ENCODE peak calls at places on chromosomes 4 and X, in seven cellular contexts. K, J, X, G, V, Z and R are unnamed samples.

GRCh38 chr4:47465008-47465407 is 1.5 kb upstream of the COMMD8 start:
- DNase-seq in K (no peak), J (no peak), X (no peak), G (peak), V (no peak), Z (no peak), R (no peak)

GRCh38 chr4:163693211-163693610 is 198.7 kb downstream of the TMA16 start:
- DNase-seq in K (no peak), J (no peak), X (no peak), G (no peak), V (no peak), Z (no peak), R (no peak)

GRCh38 chr4:17721496-17722360 is 59.7 kb downstream of the FAM184B start:
- DNase-seq in K (no peak), J (no peak), X (no peak), G (no peak), V (no peak), Z (no peak), R (no peak)

GRCh38 chrX:8036914-8037313 is 109.7 kb upstream of the PNPLA4 start:
- DNase-seq in K (no peak), J (no peak), X (no peak), G (no peak), V (no peak), Z (no peak), R (no peak)

GRCh38 chr4:101191302-101192098 is 155.8 kb downstream of the PPP3CA start:
- DNase-seq in K (peak), J (no peak), X (peak), G (no peak), V (peak), Z (peak), R (no peak)

GRCh38 chrX:133085785-133086184 is 11.1 kb downstream of the USP26 start:
- DNase-seq in K (no peak), J (no peak), X (no peak), G (no peak), V (no peak), Z (no peak), R (no peak)

GRCh38 chr4:42136371-42136770 is 16.1 kb downstream of the BEND4 start:
- DNase-seq in K (no peak), J (no peak), X (no peak), G (no peak), V (no peak), Z (no peak), R (no peak)

GRCh38 chr4:3389186-3389878 is 52.4 kb upstream of the HGFAC start:
- DNase-seq in K (no peak), J (no peak), X (no peak), G (no peak), V (no peak), Z (no peak), R (no peak)

GRCh38 chr4:163492951-163493504 is 1.5 kb upstream of the TMA16 start:
- DNase-seq in K (no peak), J (peak), X (no peak), G (no peak), V (no peak), Z (no peak), R (no peak)

GRCh38 chr4:142567199-142567598 is 278.9 kb downstream of the INPP4B start:
- DNase-seq in K (no peak), J (peak), X (no peak), G (no peak), V (no peak), Z (no peak), R (no peak)

GRCh38 chr4:158949094-158949493 is 153.8 kb upstream of the RAPGEF2 start:
- DNase-seq in K (no peak), J (no peak), X (no peak), G (no peak), V (no peak), Z (no peak), R (no peak)

GRCh38 chr4:99090511-99090910 is 1.9 kb upstream of the ADH5 start:
- DNase-seq in K (no peak), J (no peak), X (no peak), G (no peak), V (no peak), Z (no peak), R (no peak)

GRCh38 chr4:9762823-9763475 is 18.5 kb upstream of the DRD5 start:
- DNase-seq in K (peak), J (peak), X (peak), G (peak), V (peak), Z (peak), R (peak)

GRCh38 chr4:19735012-19735411 is 516.7 kb upstream of the SLIT2 start:
- DNase-seq in K (no peak), J (no peak), X (no peak), G (no peak), V (no peak), Z (no peak), R (no peak)

GRCh38 chr4:132071815-132072214 is 1077.3 kb upstream of the PCDH10 start:
- DNase-seq in K (no peak), J (no peak), X (no peak), G (no peak), V (no peak), Z (no peak), R (no peak)

GRCh38 chr4:4425696-4426095 is 38.8 kb downstream of the NSG1 start:
- DNase-seq in K (no peak), J (no peak), X (no peak), G (no peak), V (no peak), Z (no peak), R (no peak)

GRCh38 chrX:56978172-56978571 is 17.2 kb downstream of the SPIN3 start:
- DNase-seq in K (peak), J (peak), X (peak), G (peak), V (peak), Z (no peak), R (no peak)

GRCh38 chr4:133149932-133150642 is 993 bp downstream of the PCDH10 start:
- DNase-seq in K (peak), J (no peak), X (no peak), G (no peak), V (no peak), Z (no peak), R (no peak)

GRCh38 chr4:121950680-121951569 is 935 bp downstream of the TRPC3 start:
- DNase-seq in K (no peak), J (no peak), X (peak), G (peak), V (no peak), Z (peak), R (no peak)

GRCh38 chr4:48194986-48195773 is 61.1 kb upstream of the TXK start:
- DNase-seq in K (no peak), J (no peak), X (no peak), G (no peak), V (no peak), Z (no peak), R (no peak)

GRCh38 chr4:183924362-183925044 is 19.4 kb downstream of the STOX2 start:
- DNase-seq in K (no peak), J (no peak), X (no peak), G (no peak), V (no peak), Z (peak), R (no peak)

GRCh38 chr4:66014146-66014765 is 344.0 kb upstream of the EPHA5 start:
- DNase-seq in K (no peak), J (no peak), X (no peak), G (no peak), V (no peak), Z (no peak), R (no peak)

GRCh38 chr4:87819281-87819919 is 13.4 kb upstream of the MEPE start:
- DNase-seq in K (no peak), J (no peak), X (no peak), G (no peak), V (no peak), Z (no peak), R (no peak)

GRCh38 chr4:170027181-170027829 is 1.1 kb upstream of the MFAP3L start:
- DNase-seq in K (peak), J (peak), X (peak), G (peak), V (peak), Z (peak), R (peak)

GRCh38 chrX:68060506-68061205 is 372.6 kb downstream of the OPHN1 start:
- DNase-seq in K (no peak), J (no peak), X (no peak), G (no peak), V (no peak), Z (no peak), R (no peak)

GRCh38 chrX:46354481-46354880 is 190.7 kb downstream of the ZNF674 start:
- DNase-seq in K (no peak), J (no peak), X (no peak), G (no peak), V (no peak), Z (no peak), R (no peak)

GRCh38 chr4:187125062-187125461 is 401.4 kb upstream of the FAT1 start:
- DNase-seq in K (no peak), J (no peak), X (no peak), G (no peak), V (no peak), Z (no peak), R (no peak)

GRCh38 chrX:96563663-96564062 is 121.0 kb upstream of the DIAPH2 start:
- DNase-seq in K (no peak), J (no peak), X (peak), G (no peak), V (peak), Z (no peak), R (no peak)

GRCh38 chr4:159425749-159426376 is 323.0 kb downstream of the RAPGEF2 start:
- DNase-seq in K (no peak), J (no peak), X (no peak), G (no peak), V (no peak), Z (no peak), R (no peak)

GRCh38 chrX:17413228-17413627 is 38.2 kb downstream of the NHS start:
- DNase-seq in K (no peak), J (peak), X (no peak), G (no peak), V (no peak), Z (no peak), R (no peak)

GRCh38 chrX:10677490-10677889 is 57.1 kb upstream of the MID1 start:
- DNase-seq in K (no peak), J (no peak), X (peak), G (no peak), V (peak), Z (no peak), R (no peak)

GRCh38 chrX:19602866-19603620 is 87.7 kb upstream of the MAP3K15 start:
- DNase-seq in K (peak), J (peak), X (no peak), G (no peak), V (no peak), Z (no peak), R (peak)

GRCh38 chr4:142743071-142743825 is 102.9 kb downstream of the INPP4B start:
- DNase-seq in K (no peak), J (no peak), X (no peak), G (no peak), V (no peak), Z (no peak), R (no peak)

GRCh38 chr4:109433281-109434006 is at the start of gene SEC24B:
- DNase-seq in K (peak), J (peak), X (peak), G (peak), V (peak), Z (peak), R (peak)
- TF ChIP-seq POLR2A in K (peak), J (peak), X (peak), G (peak), V (no peak), Z (no peak), R (peak)

DNA sequence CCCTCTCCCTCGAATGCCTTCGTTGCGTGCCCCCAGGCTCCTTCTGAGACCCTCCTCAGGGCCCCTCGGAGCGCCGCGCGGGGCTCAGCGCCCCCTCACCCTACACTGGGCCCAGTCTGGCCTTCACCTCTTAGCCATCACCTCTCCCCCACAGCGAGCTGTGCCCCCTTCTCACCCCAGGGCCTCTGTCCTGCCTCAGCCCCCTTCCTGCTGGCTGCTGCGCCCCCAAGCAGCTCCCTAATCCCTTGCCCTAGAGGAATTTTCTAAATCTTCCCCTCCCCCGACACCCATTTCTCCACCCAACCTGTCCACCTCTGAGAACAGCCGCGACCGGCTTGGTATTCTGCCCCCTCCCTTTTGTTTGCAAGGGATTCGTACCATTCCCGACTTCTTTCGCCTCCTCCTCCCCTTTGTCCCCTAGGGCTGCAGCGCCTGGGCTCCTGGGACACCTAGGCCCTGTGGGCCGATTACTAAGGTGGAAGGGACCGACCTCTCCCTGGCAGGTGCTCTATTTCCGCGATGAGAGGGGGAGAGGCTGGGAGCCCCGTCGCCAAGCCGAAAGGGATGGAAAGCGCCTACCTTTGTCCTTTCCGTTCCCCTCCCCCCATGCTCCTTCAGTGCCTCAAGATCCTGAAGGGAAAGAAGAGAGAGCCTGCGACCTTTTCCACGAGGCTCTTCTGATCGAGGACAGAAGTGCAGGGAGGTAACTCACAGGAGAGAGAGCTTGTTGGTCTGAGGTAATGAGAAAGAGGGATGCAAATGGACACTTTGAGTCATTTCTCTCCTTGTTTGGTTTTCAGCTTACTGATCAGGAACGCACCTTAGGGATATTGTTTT is 10.9 kb downstream of the DLG3 start:
- DNase-seq in K (no peak), J (no peak), X (no peak), G (no peak), V (no peak), Z (no peak), R (no peak)
- TF ChIP-seq POLR2A in K (no peak), J (no peak), X (no peak), G (no peak), V (no peak), Z (no peak), R (no peak)

DNA sequence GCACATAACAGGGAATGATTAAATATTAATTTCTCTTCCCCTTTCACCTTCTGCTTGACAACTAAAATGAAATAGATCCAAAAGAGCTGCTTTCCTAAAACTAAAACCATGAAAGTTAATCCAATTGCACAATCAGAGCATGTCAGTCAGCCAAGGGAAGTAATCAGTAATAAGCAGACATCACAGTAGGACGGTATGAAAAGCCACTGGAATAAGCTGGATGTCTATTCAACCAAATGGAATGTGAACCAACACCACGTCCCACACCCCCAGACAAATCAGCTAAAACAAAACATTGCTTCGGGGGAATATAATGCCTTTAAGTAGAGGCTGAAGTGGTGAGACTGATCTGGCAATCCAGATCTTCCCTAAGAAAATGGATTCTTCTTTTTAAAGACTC is 859.4 kb upstream of the FTHL17 start:
- DNase-seq in K (no peak), J (no peak), X (no peak), G (no peak), V (no peak), Z (no peak), R (no peak)
- TF ChIP-seq POLR2A in K (no peak), J (no peak), X (no peak), G (no peak), V (no peak), Z (no peak), R (no peak)

GRCh38 chr4:83013931-83014330 is 3.3 kb upstream of the LIN54 start:
- DNase-seq in K (no peak), J (no peak), X (no peak), G (no peak), V (no peak), Z (no peak), R (no peak)

GRCh38 chr4:83011779-83012630 is 1.4 kb upstream of the LIN54 start:
- DNase-seq in K (no peak), J (no peak), X (no peak), G (no peak), V (peak), Z (peak), R (peak)

GRCh38 chr4:83010522-83011318 is at the start of gene LIN54:
- DNase-seq in K (peak), J (peak), X (peak), G (peak), V (peak), Z (peak), R (peak)

GRCh38 chr4:83013420-83013867 is 2.8 kb upstream of the LIN54 start:
- DNase-seq in K (no peak), J (no peak), X (no peak), G (no peak), V (no peak), Z (no peak), R (no peak)

DNA sequence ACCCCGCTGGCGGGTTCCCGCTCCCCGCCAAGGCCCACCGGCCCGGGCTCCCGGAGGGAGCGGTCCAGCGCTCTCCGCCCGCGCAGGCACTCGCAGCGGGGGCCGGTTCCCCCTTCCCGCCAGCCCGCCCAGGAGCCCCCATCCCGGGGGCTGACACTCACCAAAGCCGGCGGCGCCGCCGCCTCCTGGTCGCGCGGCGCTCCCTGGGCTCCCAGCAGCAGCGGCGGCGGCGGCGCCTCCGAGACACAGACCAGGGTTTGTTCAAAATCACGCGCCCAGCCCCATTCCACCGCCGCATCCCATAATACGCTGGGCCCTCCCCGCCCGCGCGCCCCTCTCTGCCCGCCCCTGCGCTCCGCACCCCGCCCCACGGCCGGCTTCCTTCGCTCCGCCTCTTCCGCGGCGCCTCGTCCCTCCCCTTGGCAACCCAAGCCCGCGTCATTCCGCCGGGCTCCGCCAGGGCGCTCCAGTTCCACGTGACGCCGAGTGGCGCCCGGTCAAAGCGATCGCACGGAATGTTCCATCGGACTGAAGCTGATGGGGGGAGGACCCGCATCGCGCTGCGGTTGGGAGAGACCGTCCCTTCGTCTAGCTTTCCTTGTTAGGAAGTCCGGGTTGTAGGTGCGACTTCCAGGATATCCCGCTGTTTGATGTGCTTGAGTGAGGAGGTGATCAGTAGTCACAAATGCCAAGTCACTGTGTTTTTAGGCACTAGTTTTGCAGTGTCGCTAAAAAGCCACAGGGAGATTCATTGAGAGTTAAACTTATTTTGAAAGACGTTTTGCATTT is 2.2 kb upstream of the LIN54 start:
- DNase-seq in K (peak), J (peak), X (peak), G (peak), V (peak), Z (peak), R (peak)
- TF ChIP-seq POLR2A in K (peak), J (no peak), X (peak), G (peak), V (no peak), Z (peak), R (peak)

GRCh38 chrX:107205770-107206696 is at the start of the genes DNAAF6 and NUP62CL:
- DNase-seq in K (peak), J (peak), X (peak), G (peak), V (peak), Z (peak), R (peak)
- TF ChIP-seq POLR2A in K (no peak), J (no peak), X (no peak), G (peak), V (no peak), Z (no peak), R (no peak)

DNA sequence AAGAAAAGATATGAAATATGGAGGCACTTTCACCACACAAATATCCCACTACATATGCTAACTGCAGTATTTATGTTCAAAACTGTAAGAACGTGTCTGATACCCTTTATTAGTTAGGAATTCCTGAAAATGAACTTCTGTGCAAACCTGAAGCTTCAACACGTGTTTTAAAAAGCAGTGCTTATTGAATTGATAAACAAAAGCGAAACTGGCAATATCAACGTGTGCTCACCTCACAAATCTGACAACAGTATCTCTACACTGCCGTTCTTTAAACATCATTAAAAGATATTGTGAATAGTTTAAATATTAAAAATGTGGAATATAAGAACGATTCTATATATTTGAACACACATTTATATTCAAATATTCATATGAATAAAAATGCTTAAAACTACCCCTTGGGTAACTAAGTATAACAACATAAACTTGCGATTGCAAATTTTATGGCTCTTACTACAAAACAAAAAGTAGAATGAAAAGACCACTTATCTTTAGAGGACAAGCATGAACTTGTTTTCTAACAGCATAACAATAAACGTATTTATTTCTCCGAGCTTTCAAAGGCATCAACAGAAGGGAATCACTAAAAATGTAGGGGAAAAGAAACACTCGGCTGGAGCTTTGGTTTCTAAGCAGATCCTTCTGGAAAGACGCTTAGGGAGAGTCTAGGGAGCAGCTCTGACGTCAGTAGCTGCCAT is at the start of gene LRP2BP:
- DNase-seq in K (no peak), J (no peak), X (no peak), G (no peak), V (no peak), Z (no peak), R (no peak)
- TF ChIP-seq POLR2A in K (no peak), J (no peak), X (no peak), G (no peak), V (no peak), Z (no peak), R (no peak)